ENCODE peak calls at places on chromosomes 2 and 18, in five cellular contexts. X is lung, B is transverse colon, U is mucosa of descending colon, D is IMR-90. O is an unnamed sample. For H3K4me1, the result is how much of the 10 kb centered on the place peaks cover.

GRCh38 chr2:164620873-164621760 is at the start of gene GRB14:
- DNase-seq in X (peak), U (peak), D (no peak), B (peak), O (peak)

GRCh38 chr2:197813093-197813787 is 8.8 kb downstream of the PLCL1 start:
- DNase-seq in D (peak), B (no peak), U (no peak), X (no peak), O (no peak)

GRCh38 chr2:12555012-12555645 is 161.6 kb upstream of the TRIB2 start:
- DNase-seq in X (no peak), U (no peak), B (no peak), D (peak), O (no peak)

GRCh38 chr2:110946892-110947291 is 173.8 kb upstream of the BCL2L11 start:
- DNase-seq in X (peak), D (no peak), B (no peak), U (no peak), O (no peak)

GRCh38 chr2:182821172-182821571 is 45.3 kb downstream of the FRZB start:
- DNase-seq in B (no peak), D (peak), X (no peak), U (no peak), O (no peak)

GRCh38 chr2:20094142-20094792 is 42.8 kb upstream of the LAPTM4A start:
- DNase-seq in U (no peak), X (no peak), B (no peak), D (no peak), O (no peak)

GRCh38 chr2:62137431-62137830 is 58.5 kb upstream of the B3GNT2 start:
- DNase-seq in D (peak), B (no peak), U (no peak), X (no peak), O (no peak)

GRCh38 chr2:144477281-144477942 is 42.5 kb downstream of the ZEB2 start:
- DNase-seq in B (no peak), X (no peak), U (no peak), D (peak), O (no peak)

GRCh38 chr2:239466755-239467271 is 66.0 kb upstream of the HDAC4 start:
- DNase-seq in X (no peak), B (no peak), D (no peak), U (no peak), O (no peak)

GRCh38 chr2:75574106-75574505 is 13.4 kb upstream of the EVA1A start:
- DNase-seq in X (no peak), B (no peak), D (peak), U (no peak), O (no peak)

GRCh38 chr18:10378688-10379465 is 75.6 kb upstream of the APCDD1 start:
- DNase-seq in B (no peak), U (no peak), X (no peak), D (peak), O (no peak)

GRCh38 chr2:118294063-118294462 is 205.8 kb downstream of the INSIG2 start:
- DNase-seq in X (no peak), U (no peak), B (no peak), D (no peak), O (no peak)

GRCh38 chr2:156110890-156111289 is 221.6 kb downstream of the NR4A2 start:
- DNase-seq in X (no peak), B (peak), U (peak), D (no peak), O (peak)

GRCh38 chr2:143361346-143361745 is 232.1 kb downstream of the ARHGAP15 start:
- DNase-seq in X (no peak), B (no peak), D (no peak), U (no peak), O (no peak)

GRCh38 chr18:79400091-79400590 is 4.4 kb downstream of the NFATC1 start:
- DNase-seq in X (no peak), B (peak), U (peak), D (no peak), O (peak)

GRCh38 chr2:54767921-54768320 is 44.5 kb downstream of the EML6 start:
- DNase-seq in U (no peak), B (no peak), D (peak), X (no peak), O (no peak)

GRCh38 chr2:149068225-149068995 is 29.9 kb downstream of the LYPD6B start:
- DNase-seq in U (no peak), D (no peak), X (no peak), B (no peak), O (no peak)

GRCh38 chr2:237457388-237457941 is 29.6 kb upstream of the MLPH start:
- DNase-seq in U (no peak), B (no peak), D (no peak), X (no peak), O (no peak)

GRCh38 chr2:135775420-135775819 is 33.8 kb downstream of the UBXN4 start:
- DNase-seq in X (no peak), D (peak), B (no peak), U (no peak), O (no peak)

GRCh38 chr2:199883474-199884212 is 27.4 kb upstream of the C2orf69 start:
- DNase-seq in X (no peak), U (no peak), B (no peak), D (no peak), O (no peak)

GRCh38 chr2:38620282-38620977 is 17.7 kb upstream of the HNRNPLL start:
- DNase-seq in U (no peak), B (no peak), X (no peak), D (peak), O (no peak)

GRCh38 chr2:37000988-37001556 is 34.7 kb upstream of the STRN start:
- DNase-seq in X (no peak), B (no peak), U (no peak), D (no peak), O (no peak)

GRCh38 chr18:10757349-10757748 is 231.5 kb downstream of the NAPG start:
- DNase-seq in D (no peak), B (no peak), X (no peak), U (no peak), O (no peak)

GRCh38 chr2:88329815-88330603 is 122.5 kb downstream of the FOXI3 start:
- DNase-seq in U (no peak), X (no peak), D (peak), B (no peak), O (no peak)

GRCh38 chr2:23624378-23624777 is 239.4 kb downstream of the KLHL29 start:
- DNase-seq in D (no peak), B (no peak), U (no peak), X (no peak), O (peak)

GRCh38 chr2:16281451-16282330 is 341.3 kb downstream of the MYCN start:
- DNase-seq in X (no peak), U (no peak), B (no peak), D (no peak), O (no peak)

GRCh38 chr18:76482971-76483691 is 11.9 kb downstream of the ZNF516 start:
- DNase-seq in B (no peak), U (no peak), D (no peak), X (no peak), O (no peak)

GRCh38 chr18:25826823-25827617 is 263.4 kb downstream of the SS18 start:
- DNase-seq in D (no peak), U (no peak), X (no peak), B (no peak), O (no peak)

GRCh38 chr2:56224316-56224715 is 40.5 kb downstream of the CCDC85A start:
- DNase-seq in U (no peak), X (no peak), B (no peak), D (no peak), O (no peak)

GRCh38 chr2:16238756-16239150 is 298.4 kb downstream of the MYCN start:
- DNase-seq in D (no peak), U (no peak), B (no peak), X (no peak), O (no peak)

GRCh38 chr2:65639156-65639876 is 206.9 kb upstream of the SPRED2 start:
- DNase-seq in U (no peak), D (peak), X (no peak), B (no peak), O (no peak)

GRCh38 chr2:19351499-19351898 is 6.9 kb downstream of the OSR1 start:
- DNase-seq in X (no peak), U (no peak), B (no peak), D (no peak), O (no peak)

GRCh38 chr18:8726281-8726680 is 20.9 kb downstream of the MTCL1 start:
- DNase-seq in X (no peak), U (no peak), D (no peak), B (no peak), O (no peak)

GRCh38 chr18:76265375-76266225 is 229.4 kb downstream of the ZNF516 start:
- DNase-seq in D (peak), U (no peak), X (no peak), B (peak), O (no peak)

GRCh38 chr2:170324640-170325046 is 146.7 kb downstream of the MYO3B start:
- DNase-seq in D (peak), U (no peak), B (peak), X (no peak), O (peak)

GRCh38 chr2:101828267-101829017 is 130.9 kb downstream of the MAP4K4 start:
- DNase-seq in U (no peak), D (no peak), X (no peak), B (no peak), O (no peak)

GRCh38 chr2:101829018-101829396 is 131.5 kb downstream of the MAP4K4 start:
- DNase-seq in U (no peak), D (no peak), X (no peak), B (no peak), O (no peak)

GRCh38 chr2:101830555-101830954 is 133.0 kb downstream of the MAP4K4 start:
- DNase-seq in U (no peak), X (no peak), D (peak), B (no peak), O (no peak)

GRCh38 chr2:101830146-101830545 is 132.6 kb downstream of the MAP4K4 start:
- DNase-seq in X (no peak), D (no peak), B (no peak), U (no peak), O (no peak)

DNA sequence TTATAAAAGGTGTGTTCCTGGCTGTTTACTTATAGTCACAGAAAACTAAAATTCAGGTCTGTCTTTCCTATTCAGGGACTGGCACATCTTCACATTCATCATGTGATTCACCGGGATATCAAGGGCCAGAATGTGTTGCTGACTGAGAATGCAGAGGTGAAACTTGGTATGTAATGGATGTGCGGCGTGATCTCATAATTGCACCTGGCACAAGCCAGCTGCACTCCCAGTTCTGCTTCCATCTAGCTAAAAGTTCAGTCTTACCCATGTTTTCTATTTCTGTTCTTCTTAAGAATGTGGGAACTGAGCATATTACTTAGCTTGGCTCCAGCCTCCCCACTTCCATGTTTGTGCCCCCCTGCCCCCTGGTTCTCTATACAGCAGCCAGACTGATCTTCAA is 131.9 kb downstream of the MAP4K4 start:
- DNase-seq in B (no peak), D (no peak), X (no peak), U (no peak), O (no peak)
- H3K4me1 ChIP-seq in B (under half), D (under half), X (under half), U (under half), O (under half)

DNA sequence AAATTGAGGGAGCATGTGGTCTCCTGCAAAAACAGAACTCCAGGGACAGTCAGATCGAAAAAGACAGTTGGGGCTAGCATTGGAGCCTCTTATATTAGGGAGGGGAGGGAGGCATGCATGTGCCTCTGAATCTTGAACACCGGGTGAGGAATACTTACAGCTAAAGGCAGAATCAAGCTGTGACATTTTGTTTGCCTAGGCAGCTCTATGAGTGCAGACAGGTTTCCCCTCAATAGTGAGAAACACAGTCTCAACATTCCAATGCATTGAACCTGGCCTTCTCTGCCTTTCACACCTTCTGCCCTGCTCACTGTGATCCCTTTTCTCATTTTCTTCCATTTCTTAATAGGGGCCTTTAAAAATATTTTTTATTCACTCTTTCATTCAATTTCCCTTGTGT is 140.4 kb downstream of the THSD7B start:
- DNase-seq in B (no peak), U (no peak), X (no peak), D (no peak), O (no peak)
- H3K4me3 ChIP-seq in B (no peak), U (no peak), X (no peak), D (no peak), O (no peak)

GRCh38 chr2:96810783-96811192 is 5.3 kb upstream of the CNNM3 start:
- DNase-seq in B (no peak), D (no peak), U (no peak), X (no peak), O (no peak)
- H3K4me1 ChIP-seq in B (under half), D (under half), U (under half), X (under half), O (under half)

GRCh38 chr18:7579176-7579922 is 12.2 kb downstream of the PTPRM start:
- DNase-seq in X (no peak), U (no peak), D (peak), B (no peak), O (no peak)
- H3K4me3 ChIP-seq in X (no peak), U (no peak), D (no peak), B (no peak), O (no peak)

DNA sequence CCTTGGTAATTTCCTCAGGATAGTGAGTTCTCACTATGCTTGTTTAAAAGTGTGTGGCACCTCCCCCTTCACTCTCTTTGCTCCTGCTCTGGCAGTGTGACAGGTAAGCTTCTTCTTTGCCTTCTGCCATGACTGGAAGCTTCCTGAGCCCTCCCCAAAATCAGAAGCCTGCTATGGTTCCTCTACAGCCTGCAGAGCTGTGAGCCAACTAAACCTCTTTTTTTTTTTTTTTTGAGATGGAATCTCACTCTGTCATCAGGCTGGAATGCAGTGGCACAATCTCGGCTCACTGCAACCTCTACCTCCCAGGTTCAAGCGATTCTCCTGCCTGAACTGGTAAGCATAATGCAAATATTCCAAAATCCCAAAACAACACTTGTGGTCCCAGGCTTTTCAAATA is 80.0 kb downstream of the SOWAHC start:
- DNase-seq in B (peak), U (no peak), X (no peak), D (no peak), O (no peak)
- H3K4me1 ChIP-seq in B (half or more), U (half or more), X (under half), D (under half), O (under half)

GRCh38 chr2:195610708-195611107 is 46.3 kb upstream of the SLC39A10 start:
- DNase-seq in D (no peak), X (no peak), U (no peak), B (no peak), O (no peak)

GRCh38 chr2:195613922-195614321 is 43.1 kb upstream of the SLC39A10 start:
- DNase-seq in D (peak), U (no peak), X (no peak), B (no peak), O (no peak)

GRCh38 chr2:195608768-195609454 is 48.1 kb upstream of the SLC39A10 start:
- DNase-seq in B (no peak), U (no peak), D (no peak), X (no peak), O (no peak)

GRCh38 chr2:195612515-195613495 is 44.2 kb upstream of the SLC39A10 start:
- DNase-seq in U (no peak), B (no peak), D (peak), X (peak), O (no peak)
- H3K4me3 ChIP-seq in U (no peak), B (no peak), D (peak), X (no peak), O (no peak)

GRCh38 chr18:51190000-51190399 is 7.5 kb downstream of the MEX3C start:
- DNase-seq in B (no peak), X (no peak), U (no peak), D (no peak), O (no peak)

GRCh38 chr18:51194604-51195003 is 2.9 kb downstream of the MEX3C start:
- DNase-seq in U (no peak), X (no peak), D (no peak), B (no peak), O (no peak)

GRCh38 chr18:51193621-51194287 is 3.7 kb downstream of the MEX3C start:
- DNase-seq in B (no peak), D (peak), U (no peak), X (no peak), O (no peak)

GRCh38 chr18:51191139-51191717 is 6.3 kb downstream of the MEX3C start:
- DNase-seq in D (no peak), U (no peak), B (no peak), X (no peak), O (no peak)

DNA sequence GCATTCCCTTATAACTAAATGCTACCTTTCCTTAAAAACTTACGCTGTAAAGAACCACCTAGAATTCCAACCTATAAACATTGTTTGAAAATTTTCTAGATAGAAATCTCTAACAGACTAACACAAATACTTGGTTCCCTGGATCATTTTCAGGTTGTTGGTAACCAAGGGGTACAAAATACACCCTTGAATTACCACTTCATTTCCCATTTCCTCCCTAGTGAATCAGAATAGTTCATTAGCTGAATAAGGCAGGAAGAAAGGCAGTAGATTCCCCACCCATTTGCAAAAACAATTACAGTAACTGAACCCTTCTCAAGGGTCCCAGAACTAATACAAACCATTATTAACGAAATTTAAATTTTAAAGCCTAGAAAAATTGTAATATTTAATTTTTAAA is 5.5 kb downstream of the MEX3C start:
- DNase-seq in X (no peak), D (no peak), U (no peak), B (no peak), O (no peak)
- H3K4me1 ChIP-seq in X (under half), D (under half), U (under half), B (under half), O (under half)

DNA sequence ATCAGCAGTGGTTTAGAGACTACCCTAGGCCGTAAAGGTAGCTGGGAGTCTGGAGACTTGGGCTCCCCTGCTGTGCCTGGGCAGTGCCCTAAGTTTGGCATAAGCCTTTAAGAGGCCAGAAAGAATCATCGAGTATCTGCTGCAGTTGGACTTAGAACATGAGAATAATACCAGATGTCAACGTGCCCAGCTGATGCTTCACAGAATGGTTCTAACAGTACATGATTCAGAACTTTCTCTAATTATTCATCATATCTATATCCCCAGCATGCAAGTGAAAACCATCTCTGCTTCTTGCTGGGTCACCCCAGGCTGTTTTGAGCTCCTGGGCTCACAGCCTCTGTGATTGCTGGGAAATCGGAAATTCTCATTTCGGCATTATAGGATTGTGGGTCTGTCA is 118.1 kb downstream of the NCK2 start:
- DNase-seq in X (no peak), B (no peak), D (no peak), U (no peak), O (no peak)
- H3K4me3 ChIP-seq in X (no peak), B (no peak), D (no peak), U (no peak), O (no peak)